ENCODE peak calls at places on chromosomes 13 and 19, in five cellular contexts. Y is SK-N-SH, Q is A549, S is GM12878, M is K562. B is an unnamed sample.

GRCh38 chr13:97234236-97234635 is 12.1 kb downstream of the MBNL2 start:
- DNase-seq in Y (no peak), S (no peak), M (no peak), Q (no peak), B (no peak)

GRCh38 chr19:33054623-33055022 is 10.1 kb downstream of the RHPN2 start:
- DNase-seq in Q (no peak), S (no peak), Y (no peak), M (no peak), B (no peak)

GRCh38 chr13:94546071-94546839 is 49.7 kb downstream of the TGDS start:
- DNase-seq in Y (no peak), S (no peak), M (no peak), Q (no peak), B (peak; percentile 25)

GRCh38 chr19:30090963-30091362 is 148.9 kb downstream of the URI1 start:
- DNase-seq in Q (no peak), S (no peak), M (no peak), Y (no peak), B (no peak)

GRCh38 chr13:36685912-36686311 is 12.1 kb downstream of the SERTM1 start:
- DNase-seq in S (no peak), M (no peak), Q (no peak), Y (no peak), B (no peak)

GRCh38 chr19:14972676-14973075 is 7.0 kb downstream of the SLC1A6 start:
- DNase-seq in M (peak; percentile 15), S (no peak), Y (peak; percentile 27), Q (no peak), B (no peak)

GRCh38 chr13:100887729-100888151 is 213.1 kb upstream of the TMTC4 start:
- DNase-seq in Q (no peak), M (no peak), Y (no peak), S (no peak), B (no peak)

GRCh38 chr19:44476559-44477408 is 23.5 kb downstream of the ZNF180 start:
- DNase-seq in M (peak; percentile 23), Q (no peak), Y (no peak), S (no peak), B (no peak)

GRCh38 chr19:2126879-2127518 is 24.4 kb downstream of the AP3D1 start:
- DNase-seq in Q (no peak), Y (no peak), M (no peak), S (no peak), B (no peak)

GRCh38 chr13:76474356-76474755 is 411.8 kb downstream of the KCTD12 start:
- DNase-seq in M (no peak), Q (no peak), Y (no peak), S (no peak), B (no peak)

GRCh38 chr13:33723772-33724435 is 94.0 kb upstream of the RFC3 start:
- DNase-seq in Y (peak; percentile 66), Q (peak; percentile 30), M (peak; percentile 59), S (peak; percentile 86), B (peak; percentile 39)

GRCh38 chr13:31884556-31884955 is 145.2 kb downstream of the RXFP2 start:
- DNase-seq in Q (no peak), S (no peak), M (no peak), Y (no peak), B (no peak)

GRCh38 chr19:7989071-7989575 is 16.3 kb downstream of the ELAVL1 start:
- DNase-seq in Y (no peak), M (no peak), Q (no peak), S (no peak), B (no peak)

GRCh38 chr13:106599875-106600797 is 32.2 kb upstream of the ARGLU1 start:
- DNase-seq in S (no peak), Y (no peak), M (no peak), Q (no peak), B (no peak)

GRCh38 chr19:38977445-38978314 is 2.1 kb upstream of the FBXO17 start:
- DNase-seq in Y (no peak), Q (no peak), M (no peak), S (peak; percentile 80), B (no peak)

GRCh38 chr13:99617474-99618255 is 116.4 kb downstream of the TM9SF2 start:
- DNase-seq in S (no peak), Q (peak; percentile 40), Y (peak; percentile 35), M (peak; percentile 54), B (no peak)

GRCh38 chr19:41367848-41368301 is 3.9 kb upstream of the B9D2 start:
- DNase-seq in Y (no peak), Q (peak; percentile 71), S (no peak), M (peak; percentile 85), B (no peak)

GRCh38 chr13:109779876-109780516 is 6.4 kb downstream of the IRS2 start:
- DNase-seq in Y (peak; percentile 51), M (no peak), S (no peak), Q (no peak), B (no peak)

GRCh38 chr13:94192576-94192975 is 286.9 kb downstream of the DCT start:
- DNase-seq in S (no peak), Q (no peak), M (peak; percentile 1), Y (no peak), B (peak; percentile 74)

GRCh38 chr19:2578911-2579677 is 103.2 kb downstream of the GADD45B start:
- DNase-seq in Y (peak; percentile 90), Q (peak; percentile 74), S (no peak), M (peak; percentile 70), B (peak; percentile 91)

GRCh38 chr19:13742756-13743155 is 21.6 kb upstream of the MRI1 start:
- DNase-seq in Q (no peak), Y (no peak), S (no peak), M (no peak), B (no peak)

GRCh38 chr19:13744179-13744578 is 20.1 kb upstream of the MRI1 start:
- DNase-seq in S (no peak), M (no peak), Q (no peak), Y (no peak), B (no peak)

GRCh38 chr19:13751436-13751835 is 12.9 kb upstream of the MRI1 start:
- DNase-seq in Y (no peak), S (no peak), M (no peak), Q (no peak), B (no peak)

GRCh38 chr19:13747098-13747453 is 17.2 kb upstream of the MRI1 start:
- DNase-seq in Q (no peak), M (no peak), Y (no peak), S (no peak), B (no peak)

GRCh38 chr19:13748169-13748884 is 16.0 kb upstream of the MRI1 start:
- DNase-seq in Y (peak; percentile 37), Q (peak; percentile 18), S (no peak), M (peak; percentile 66), B (peak; percentile 47)
- TF ChIP-seq CHD2 in Y (no peak), Q (no peak), S (no peak), M (no peak), B (no peak)

DNA sequence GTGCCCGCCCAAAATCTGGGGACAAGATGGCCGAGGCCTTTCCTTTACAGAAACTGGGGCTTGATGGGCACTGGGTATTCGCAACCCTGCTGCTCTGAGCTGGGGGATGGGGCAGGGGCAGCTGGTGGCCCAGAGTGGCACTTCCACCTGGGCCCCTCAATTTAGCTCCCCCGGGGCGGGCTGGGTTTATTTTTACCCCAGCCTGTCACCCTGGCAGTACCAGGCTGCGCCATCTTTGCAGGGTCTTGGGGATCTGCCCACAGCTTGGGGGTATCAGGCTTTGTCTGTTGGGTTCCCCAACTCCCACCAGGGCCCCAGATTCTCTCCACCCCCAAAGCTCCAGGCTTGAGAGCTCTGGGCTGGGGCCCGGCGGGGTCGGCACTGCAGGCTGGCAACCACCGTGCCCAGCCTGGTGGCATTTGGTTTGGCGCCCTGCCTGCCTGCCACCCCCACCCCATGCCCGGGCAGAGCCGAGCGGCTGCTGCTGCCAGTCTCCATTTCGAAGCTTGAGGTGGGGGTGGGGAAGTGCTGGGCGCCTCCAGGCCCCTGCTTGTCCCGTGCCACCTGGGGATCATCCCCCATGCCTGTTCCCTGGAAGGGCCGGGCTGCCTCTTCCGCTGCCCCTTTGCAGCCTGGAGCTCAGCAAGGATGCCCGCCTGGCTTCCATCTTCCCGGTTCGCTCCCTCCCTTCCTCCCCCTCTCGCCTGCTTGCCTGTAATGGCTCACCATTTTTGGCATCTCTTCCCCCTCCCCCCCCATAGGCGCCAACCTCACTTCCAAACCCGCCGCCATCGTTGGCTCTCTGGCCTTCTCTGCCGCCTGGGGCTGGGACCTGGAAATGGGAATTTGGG is 11.4 kb downstream of the NFIX start:
- DNase-seq in S (no peak), Y (peak; percentile 27), M (no peak), Q (no peak), B (no peak)
- H3K4me3 ChIP-seq in S (no peak overlapping the region), Y (no peak overlapping the region), M (no peak overlapping the region), Q (no peak overlapping the region), B (no peak overlapping the region)

GRCh38 chr19:57280913-57281425 is 684 bp downstream of the ZNF460 start:
- DNase-seq in S (no peak), M (peak; percentile 37), Q (peak; percentile 23), Y (peak; percentile 14), B (no peak)

GRCh38 chr19:57280165-57280912 is at the start of gene ZNF460:
- DNase-seq in Q (peak; percentile 97), Y (peak; percentile 96), S (peak; percentile 88), M (peak; percentile 97), B (peak; percentile 94)

GRCh38 chr19:57279418-57280164 is 694 bp upstream of the ZNF460 start:
- DNase-seq in S (peak; percentile 77), Q (peak; percentile 97), M (peak; percentile 95), Y (peak; percentile 90), B (peak; percentile 81)

GRCh38 chr19:57276430-57276829 is 3.9 kb upstream of the ZNF460 start:
- DNase-seq in S (no peak), M (no peak), Q (no peak), Y (no peak), B (no peak)

GRCh38 chr19:57282011-57282636 is 1.8 kb downstream of the ZNF460 start:
- DNase-seq in Y (no peak), M (no peak), Q (no peak), S (peak; percentile 57), B (no peak)
- TF ChIP-seq CHD2 in Y (no peak), M (no peak), Q (no peak), S (no peak), B (no peak)

GRCh38 chr19:18428837-18429674 is 8.9 kb downstream of the ISYNA1 start:
- DNase-seq in Y (peak; percentile 95), S (no peak), M (peak; percentile 94), Q (peak; percentile 80), B (no peak)

GRCh38 chr19:18431351-18432197 is 6.4 kb downstream of the ISYNA1 start:
- DNase-seq in Q (no peak), M (no peak), S (no peak), Y (no peak), B (no peak)

GRCh38 chr19:18429717-18430416 is 8.1 kb downstream of the ISYNA1 start:
- DNase-seq in M (no peak), S (no peak), Q (no peak), Y (no peak), B (no peak)

GRCh38 chr19:18432275-18433038 is 5.5 kb downstream of the ISYNA1 start:
- DNase-seq in Q (no peak), M (no peak), S (no peak), Y (no peak), B (no peak)

DNA sequence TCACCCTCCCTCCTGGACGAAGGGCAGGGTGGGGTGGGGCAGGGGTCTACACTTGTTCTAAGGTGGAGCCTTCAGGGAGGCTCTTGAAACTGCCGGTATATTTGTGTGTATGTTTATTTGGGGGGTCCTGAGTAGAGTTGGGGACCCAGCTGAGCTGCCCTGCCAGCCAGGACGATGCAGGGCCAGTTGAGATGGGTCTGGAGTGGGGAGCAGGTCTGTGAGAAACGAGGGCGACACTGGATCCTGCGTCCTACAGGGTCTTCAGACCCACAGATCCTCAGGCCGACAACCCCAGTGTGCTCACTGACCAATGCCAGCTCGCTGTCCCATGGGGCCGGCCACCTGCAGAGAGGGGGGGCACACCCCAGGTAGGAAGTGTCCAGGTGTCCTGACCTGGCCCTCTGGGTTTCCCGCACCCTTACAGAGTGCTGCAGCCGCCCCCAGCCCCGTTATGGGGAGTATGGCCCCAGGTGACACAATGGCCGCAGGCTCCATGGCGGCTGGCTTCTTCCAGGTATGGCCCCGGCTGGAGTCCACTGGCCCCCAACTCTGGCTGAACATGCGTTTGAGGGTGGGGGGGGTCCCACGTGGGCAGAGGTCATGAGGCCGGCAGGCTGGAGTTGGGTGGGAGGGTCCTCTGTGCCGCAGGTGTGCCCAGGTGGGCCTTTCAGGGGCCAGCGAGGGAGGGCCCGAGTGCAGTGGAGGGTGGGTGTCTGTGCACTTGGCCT is 7.4 kb downstream of the ISYNA1 start:
- DNase-seq in Q (no peak), Y (no peak), M (no peak), S (no peak), B (no peak)
- H3K4me3 ChIP-seq in Q (no peak overlapping the region), Y (no peak overlapping the region), M (no peak overlapping the region), S (no peak overlapping the region), B (no peak overlapping the region)